ENCODE peak calls at places on chromosomes 3 and 15, in ten cellular contexts. L, U, D, Q, V, K, J, W, Y and H are unnamed samples.

GRCh38 chr3:66638717-66639116 is 137.9 kb upstream of the LRIG1 start:
- DNase-seq in U (peak), W (no peak), Q (no peak), L (no peak), K (no peak), V (no peak), Y (peak), J (no peak), D (no peak), H (peak)

GRCh38 chr15:69826818-69827174 is 270.9 kb downstream of the TLE3 start:
- DNase-seq in W (no peak), V (no peak), L (no peak), Y (no peak), J (no peak), U (no peak), D (no peak), Q (no peak), K (no peak), H (no peak)

GRCh38 chr15:101528108-101528916 is 38.8 kb upstream of the PCSK6 start:
- DNase-seq in Q (no peak), J (no peak), K (peak), V (no peak), D (no peak), Y (no peak), W (peak), L (peak), U (no peak), H (peak)

GRCh38 chr15:43514241-43515057 is 3.0 kb upstream of the MAP1A start:
- DNase-seq in V (no peak), W (peak), Q (no peak), D (peak), U (peak), L (no peak), K (peak), Y (peak), J (no peak), H (no peak)

GRCh38 chr15:87722941-87723691 is 533.4 kb downstream of the NTRK3 start:
- DNase-seq in U (no peak), V (no peak), Y (no peak), J (no peak), K (no peak), Q (no peak), W (no peak), L (no peak), D (peak), H (no peak)

GRCh38 chr3:48597408-48597800 is 2.3 kb upstream of the COL7A1 start:
- DNase-seq in D (no peak), Y (no peak), W (no peak), L (no peak), K (no peak), V (no peak), J (no peak), Q (no peak), U (no peak), H (no peak)

GRCh38 chr3:107846282-107846852 is 244.5 kb downstream of the CD47 start:
- DNase-seq in L (peak), Q (no peak), J (peak), W (peak), U (peak), Y (peak), D (peak), V (peak), K (peak), H (peak)

GRCh38 chr3:180980612-180981011 is 8.9 kb downstream of the DNAJC19 start:
- DNase-seq in V (no peak), J (no peak), U (no peak), Y (no peak), D (peak), Q (no peak), W (no peak), K (peak), L (no peak), H (no peak)

GRCh38 chr3:34387831-34388564 is 589.6 kb downstream of the PDCD6IP start:
- DNase-seq in D (no peak), Q (no peak), W (no peak), J (no peak), V (no peak), Y (no peak), K (no peak), L (no peak), U (peak), H (no peak)

GRCh38 chr3:87437765-87438164 is 161.4 kb upstream of the POU1F1 start:
- DNase-seq in V (no peak), Q (no peak), D (peak), K (peak), U (no peak), Y (no peak), W (no peak), L (no peak), J (no peak), H (no peak)

GRCh38 chr15:68718468-68718867 is 102.2 kb downstream of the ANP32A start:
- DNase-seq in V (no peak), K (no peak), L (no peak), W (no peak), J (no peak), U (no peak), Y (no peak), D (no peak), Q (no peak), H (no peak)

GRCh38 chr3:138230525-138230924 is 43.4 kb downstream of the ARMC8 start:
- DNase-seq in Q (no peak), K (peak), J (no peak), D (peak), U (no peak), W (no peak), L (no peak), Y (no peak), V (no peak), H (no peak)

GRCh38 chr3:138442433-138442832 is 8.0 kb downstream of the ESYT3 start:
- DNase-seq in U (no peak), V (peak), K (peak), Q (no peak), D (peak), W (no peak), J (no peak), Y (no peak), L (no peak), H (no peak)

GRCh38 chr3:44416031-44417030 is 61.1 kb downstream of the ZNF445 start:
- DNase-seq in V (no peak), J (no peak), L (no peak), U (no peak), W (no peak), K (no peak), Q (no peak), D (no peak), Y (no peak), H (no peak)

GRCh38 chr3:191762323-191762960 is 301.5 kb downstream of the PYDC2 start:
- DNase-seq in D (peak), Q (no peak), W (no peak), L (no peak), V (peak), U (no peak), K (peak), Y (no peak), J (no peak), H (no peak)

GRCh38 chr3:58874248-58874741 is 175.5 kb downstream of the CFAP20DC start:
- DNase-seq in J (no peak), V (no peak), K (peak), W (no peak), Y (no peak), D (peak), U (no peak), L (no peak), Q (peak), H (peak)

GRCh38 chr3:153087595-153088566 is 74.1 kb upstream of the RAP2B start:
- DNase-seq in W (no peak), K (peak), L (no peak), U (no peak), J (no peak), V (no peak), Q (no peak), Y (no peak), D (peak), H (no peak)

GRCh38 chr3:33900440-33900808 is 102.0 kb downstream of the PDCD6IP start:
- DNase-seq in U (no peak), J (no peak), W (no peak), L (no peak), V (no peak), K (no peak), D (no peak), Y (no peak), Q (no peak), H (no peak)

GRCh38 chr3:166123576-166123975 is 286.4 kb upstream of the BCHE start:
- DNase-seq in V (no peak), U (no peak), D (peak), Q (no peak), K (no peak), J (no peak), L (no peak), Y (no peak), W (no peak), H (no peak)

GRCh38 chr3:42831321-42831713 is 22.1 kb downstream of the ACKR2 start:
- DNase-seq in J (peak), V (peak), U (peak), Q (no peak), Y (peak), W (peak), K (peak), L (peak), D (no peak), H (peak)

GRCh38 chr3:94234177-94234788 is 171.4 kb downstream of the NSUN3 start:
- DNase-seq in Q (no peak), Y (no peak), D (peak), V (no peak), U (no peak), L (no peak), K (peak), J (no peak), W (no peak), H (peak)

GRCh38 chr3:114745322-114746240 is 401.5 kb downstream of the ZBTB20 start:
- DNase-seq in J (no peak), V (no peak), Q (no peak), L (no peak), K (peak), W (no peak), Y (no peak), U (no peak), D (peak), H (no peak)

GRCh38 chr15:25787855-25788521 is 75.1 kb downstream of the ATP10A start:
- DNase-seq in Q (no peak), J (no peak), Y (no peak), U (no peak), L (no peak), K (peak), W (no peak), D (peak), V (no peak), H (no peak)

GRCh38 chr3:30682434-30683155 is 76.2 kb downstream of the TGFBR2 start:
- DNase-seq in V (no peak), L (no peak), Q (no peak), U (no peak), K (no peak), W (no peak), D (peak), Y (peak), J (no peak), H (no peak)

GRCh38 chr3:116148881-116149530 is 296.3 kb downstream of the LSAMP start:
- DNase-seq in U (no peak), J (no peak), K (peak), L (no peak), Y (no peak), V (no peak), W (no peak), D (peak), Q (no peak), H (no peak)

GRCh38 chr15:100167884-100168375 is 173.8 kb downstream of the ADAMTS17 start:
- DNase-seq in L (no peak), W (peak), U (no peak), Y (no peak), K (no peak), V (no peak), J (no peak), D (no peak), Q (no peak), H (no peak)

GRCh38 chr15:96340348-96340610 is 9.8 kb downstream of the NR2F2 start:
- DNase-seq in L (no peak), U (no peak), Y (no peak), Q (no peak), K (no peak), V (no peak), W (no peak), J (no peak), D (no peak), H (no peak)

GRCh38 chr3:167394003-167394402 is 13.9 kb upstream of the ZBBX start:
- DNase-seq in U (no peak), D (no peak), V (no peak), K (no peak), W (no peak), J (no peak), Y (no peak), L (no peak), Q (no peak), H (no peak)
- TF ChIP-seq CTCF in U (peak), D (no peak), V (no peak), K (no peak), W (no peak), J (peak), Y (no peak), L (no peak), Q (no peak), H (no peak)

GRCh38 chr3:134312873-134313838 is 61.1 kb downstream of the AMOTL2 start:
- DNase-seq in J (peak), D (peak), V (peak), U (peak), L (peak), Q (no peak), K (peak), W (peak), Y (no peak), H (no peak)
- TF ChIP-seq CTCF in J (peak), D (peak), V (peak), U (peak), L (peak), Q (no peak), K (peak), W (peak), Y (no peak), H (peak)

GRCh38 chr3:99637041-99637380 is 1.4 kb upstream of the COL8A1 start:
- DNase-seq in W (no peak), J (no peak), L (no peak), U (no peak), D (no peak), K (peak), V (no peak), Y (no peak), Q (no peak), H (no peak)
- TF ChIP-seq CTCF in W (no peak), J (no peak), L (no peak), U (peak), D (no peak), K (peak), V (no peak), Y (no peak), Q (no peak), H (no peak)

GRCh38 chr3:129001817-129002572 is 891 bp downstream of the EFCC1 start:
- DNase-seq in D (no peak), Y (peak), W (no peak), U (no peak), L (no peak), K (no peak), J (peak), Q (no peak), V (no peak), H (no peak)

GRCh38 chr3:129004639-129005295 is 3.7 kb downstream of the EFCC1 start:
- DNase-seq in W (peak), D (no peak), K (no peak), L (no peak), V (no peak), U (no peak), J (no peak), Y (no peak), Q (no peak), H (no peak)

GRCh38 chr3:129002573-129003569 is 1.8 kb downstream of the EFCC1 start:
- DNase-seq in D (no peak), V (no peak), W (peak), Y (no peak), J (no peak), K (no peak), U (no peak), Q (no peak), L (no peak), H (no peak)

GRCh38 chr3:129005526-129006303 is 4.6 kb downstream of the EFCC1 start:
- DNase-seq in U (no peak), J (no peak), Q (no peak), K (no peak), D (no peak), Y (no peak), W (no peak), L (no peak), V (no peak), H (no peak)

DNA sequence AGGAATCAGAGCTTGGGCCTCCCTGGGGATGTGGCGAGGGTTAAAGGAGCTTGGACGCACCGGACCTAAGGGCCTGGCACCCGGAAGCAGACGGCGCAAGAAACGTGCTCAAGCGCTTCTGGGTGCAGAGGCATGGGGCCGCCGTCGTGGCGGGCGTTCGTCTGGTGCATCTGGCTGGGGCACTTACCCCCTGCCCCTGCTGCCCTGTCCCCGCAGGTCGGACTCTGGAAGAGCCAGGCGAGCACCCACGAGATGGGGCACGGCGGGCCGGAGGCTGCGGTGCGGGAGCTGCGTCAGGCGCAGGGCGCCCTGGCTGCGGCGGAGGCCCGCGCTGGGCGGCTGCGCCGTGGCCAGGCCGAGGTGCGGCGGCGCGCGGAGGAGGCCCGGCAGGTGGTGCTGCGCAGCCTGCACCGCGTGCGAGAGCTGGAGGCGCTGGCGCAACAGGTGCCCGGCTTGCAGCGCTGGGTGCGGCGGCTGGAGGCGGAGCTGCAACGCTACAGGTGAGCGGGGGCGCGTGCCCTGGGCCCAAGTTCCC is 2.5 kb downstream of the EFCC1 start:
- DNase-seq in J (peak), U (peak), L (peak), Q (no peak), V (no peak), W (no peak), D (no peak), Y (peak), K (no peak), H (no peak)
- TF ChIP-seq CTCF in J (peak), U (no peak), L (peak), Q (no peak), V (no peak), W (no peak), D (no peak), Y (peak), K (no peak), H (no peak)

GRCh38 chr15:46277994-46278885 is 643.4 kb downstream of the SQOR start:
- DNase-seq in V (no peak), Q (no peak), Y (no peak), W (no peak), J (no peak), D (no peak), L (peak), U (no peak), K (no peak), H (no peak)

GRCh38 chr15:46275701-46276100 is 640.9 kb downstream of the SQOR start:
- DNase-seq in Q (no peak), V (no peak), J (no peak), Y (no peak), L (no peak), K (no peak), U (no peak), D (no peak), W (no peak), H (no peak)

GRCh38 chr15:46277451-46277850 is 642.6 kb downstream of the SQOR start:
- DNase-seq in W (no peak), Y (no peak), Q (no peak), V (no peak), K (no peak), J (no peak), L (no peak), D (no peak), U (no peak), H (no peak)

GRCh38 chr15:46280753-46281521 is 646.1 kb downstream of the SQOR start:
- DNase-seq in D (no peak), L (peak), J (no peak), W (no peak), V (no peak), Q (no peak), K (peak), U (peak), Y (no peak), H (no peak)
- TF ChIP-seq CTCF in D (no peak), L (no peak), J (peak), W (peak), V (no peak), Q (no peak), K (no peak), U (peak), Y (no peak), H (no peak)

DNA sequence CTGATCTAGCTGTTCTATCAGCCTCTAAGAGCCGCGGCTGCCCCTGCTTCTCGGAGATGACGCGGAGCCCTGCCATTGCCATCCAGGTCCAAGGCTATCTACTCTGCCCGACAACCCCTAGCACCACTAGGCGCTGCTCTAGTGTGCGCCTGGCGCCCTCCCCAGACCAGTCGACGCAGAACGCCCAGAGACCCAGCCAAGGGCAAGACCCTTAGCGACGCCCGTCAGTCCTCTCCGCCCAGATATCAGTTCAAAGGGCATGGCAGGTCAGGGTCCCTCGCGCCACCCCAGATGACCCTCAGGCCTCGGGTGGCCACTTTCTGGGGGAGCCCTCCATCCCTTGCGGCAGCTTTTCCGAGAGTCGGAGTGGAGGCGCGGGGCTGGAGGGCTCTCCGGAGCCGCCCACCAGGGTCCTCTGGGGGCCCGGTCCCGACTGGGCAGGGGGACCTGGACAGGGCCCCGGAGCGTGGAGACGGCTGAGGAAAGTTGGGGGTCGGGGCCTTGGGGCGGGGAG is 371 bp upstream of the CLSTN2 start:
- DNase-seq in L (peak), Q (no peak), Y (no peak), U (peak), D (peak), K (peak), J (peak), W (peak), V (peak), H (peak)
- TF ChIP-seq CTCF in L (no peak), Q (no peak), Y (no peak), U (peak), D (peak), K (no peak), J (peak), W (peak), V (peak), H (peak)

DNA sequence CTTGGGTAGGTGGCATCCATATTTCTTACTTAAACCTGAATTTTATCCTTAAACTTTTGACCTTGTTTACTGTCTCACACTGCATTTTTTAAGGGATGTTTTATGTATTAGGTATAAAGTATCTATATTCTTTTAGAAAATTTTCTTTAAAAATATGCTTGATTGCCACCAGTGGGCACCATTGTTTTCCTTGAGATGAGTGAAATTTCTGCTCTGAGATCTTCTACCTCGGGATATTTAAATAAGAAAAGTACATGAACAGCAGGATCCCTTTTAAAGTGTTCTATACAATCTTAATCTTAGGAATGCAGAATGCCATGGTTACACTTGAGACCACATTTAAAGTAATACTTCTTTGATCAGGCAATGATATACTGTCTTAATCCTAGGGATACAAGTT is 108.7 kb downstream of the SLMAP start:
- DNase-seq in Y (no peak), W (no peak), L (no peak), Q (no peak), J (no peak), D (no peak), V (no peak), U (no peak), K (peak), H (no peak)
- TF ChIP-seq CTCF in Y (no peak), W (peak), L (no peak), Q (peak), J (peak), D (peak), V (peak), U (peak), K (peak), H (no peak)

DNA sequence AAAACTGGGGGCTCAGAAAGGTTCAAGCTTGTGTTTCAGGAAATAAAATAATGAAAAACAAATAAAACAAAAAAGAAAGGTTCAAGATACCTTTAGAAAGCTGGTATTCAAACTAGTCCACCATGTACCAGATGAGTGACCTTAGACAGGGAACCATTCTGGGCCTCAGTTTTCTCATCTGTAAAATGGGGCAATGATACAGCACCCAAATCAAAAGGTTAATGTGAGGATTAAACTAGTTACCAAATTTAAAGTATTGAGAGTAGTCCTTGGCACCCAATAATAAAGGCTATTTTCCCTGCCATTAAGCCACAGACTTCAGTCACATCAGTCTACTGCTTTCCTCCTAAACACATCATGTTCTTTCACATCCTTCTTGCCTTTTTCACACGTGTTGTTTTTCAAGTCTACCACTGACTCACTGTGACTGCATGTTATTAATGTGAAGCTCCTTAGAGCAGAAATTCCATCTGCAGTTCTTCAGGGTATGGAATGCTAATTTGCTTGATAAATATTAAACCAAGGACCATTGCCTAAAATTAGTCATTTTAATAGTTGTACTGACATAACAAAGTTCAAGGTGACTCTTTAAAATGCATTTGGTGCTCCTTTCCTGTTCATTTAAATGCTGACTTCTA is 19.9 kb downstream of the TAMM41 start:
- DNase-seq in D (peak), L (no peak), Y (no peak), J (no peak), Q (no peak), W (no peak), K (peak), V (no peak), U (no peak), H (peak)
- TF ChIP-seq CTCF in D (no peak), L (no peak), Y (no peak), J (no peak), Q (no peak), W (no peak), K (no peak), V (no peak), U (no peak), H (no peak)